ENCODE peak calls at places on chromosomes 16 and 17, in eight cellular contexts. P, F, H, Z, X, Q, U and W are unnamed samples.
A peak's percentile ranks its signal among the peaks of the same experiment; 100 is the strongest.

GRCh38 chr17:2602597-2603017 is 9.2 kb downstream of the PAFAH1B1 start:
- DNase-seq in Q (no peak), Z (no peak), F (no peak), X (no peak), U (no peak), P (no peak), H (peak; percentile 43), W (no peak)

GRCh38 chr17:79831367-79832210 is 7.7 kb downstream of the CBX4 start:
- DNase-seq in P (no peak), Z (peak; percentile 68), F (no peak), Q (peak; percentile 85), H (no peak), X (no peak), U (peak; percentile 74), W (peak; percentile 38)

GRCh38 chr17:2885751-2886150 is 89.5 kb downstream of the RAP1GAP2 start:
- DNase-seq in Q (no peak), X (no peak), H (no peak), Z (no peak), F (no peak), U (no peak), P (no peak), W (no peak)

GRCh38 chr17:32276217-32276616 is 10.6 kb downstream of the RHBDL3 start:
- DNase-seq in X (no peak), F (no peak), P (no peak), U (no peak), Q (no peak), H (no peak), Z (no peak), W (no peak)

GRCh38 chr17:20968913-20969616 is 73.7 kb downstream of the USP22 start:
- DNase-seq in Q (no peak), P (no peak), Z (no peak), U (no peak), H (no peak), F (no peak), X (no peak), W (no peak)

GRCh38 chr17:69335018-69335417 is 8.1 kb upstream of the ABCA5 start:
- DNase-seq in U (peak; percentile 54), F (no peak), Q (no peak), H (peak; percentile 65), X (no peak), P (peak; percentile 52), Z (no peak), W (peak; percentile 65)

GRCh38 chr17:82810644-82811430 is 29.0 kb downstream of the ZNF750 start:
- DNase-seq in U (no peak), H (no peak), F (no peak), Q (no peak), P (no peak), Z (peak; percentile 37), X (no peak), W (no peak)

GRCh38 chr16:84718-85452 is 6.9 kb downstream of the MPG start:
- DNase-seq in U (peak; percentile 93), Q (no peak), X (peak; percentile 83), H (peak; percentile 97), Z (peak; percentile 75), F (no peak), P (peak; percentile 97), W (peak; percentile 93)

GRCh38 chr17:17165666-17166308 is 40.3 kb downstream of the PLD6 start:
- DNase-seq in F (no peak), U (no peak), Q (no peak), Z (peak; percentile 28), X (no peak), P (no peak), H (no peak), W (no peak)

GRCh38 chr16:20969386-20969785 is 68.8 kb downstream of the LYRM1 start:
- DNase-seq in U (no peak), P (no peak), H (no peak), X (no peak), F (no peak), Q (no peak), Z (no peak), W (no peak)